ENCODE peak calls at places on chromosomes 11 and 22, in ten cellular contexts. M, R, S, E, Y, V, H, F, G and K are unnamed samples.

GRCh38 chr22:36227396-36227795 is 11.9 kb downstream of the APOL2 start:
- DNase-seq in V (no peak), R (no peak), Y (no peak), M (no peak), H (no peak), F (no peak), G (no peak), S (no peak), E (no peak), K (no peak)

GRCh38 chr11:69423181-69423580 is 58.3 kb upstream of the LINC01488 start:
- DNase-seq in R (no peak), F (no peak), G (no peak), V (peak), E (no peak), S (no peak), M (no peak), Y (no peak), H (no peak), K (no peak)

GRCh38 chr22:46933526-46933925 is 171.1 kb downstream of the TBC1D22A start:
- DNase-seq in G (no peak), Y (no peak), S (no peak), F (no peak), M (no peak), R (no peak), H (no peak), E (no peak), V (no peak), K (no peak)

GRCh38 chr22:19751497-19752245 is 8.9 kb upstream of the TBX1 start:
- DNase-seq in E (no peak), G (no peak), M (no peak), H (no peak), F (no peak), V (no peak), R (no peak), S (no peak), Y (no peak), K (no peak)

GRCh38 chr22:35835998-35836691 is 118.5 kb downstream of the APOL5 start:
- DNase-seq in Y (no peak), E (peak), R (peak), M (no peak), V (peak), S (peak), G (peak), F (peak), H (peak), K (peak)

GRCh38 chr11:27861706-27862430 is 161.6 kb upstream of the BDNF start:
- DNase-seq in V (no peak), M (no peak), E (no peak), R (peak), S (peak), F (peak), G (peak), Y (no peak), H (no peak), K (peak)

GRCh38 chr11:117281869-117282268 is 9.3 kb upstream of the BACE1-AS start:
- DNase-seq in M (no peak), H (no peak), V (no peak), G (no peak), S (no peak), E (no peak), R (no peak), F (no peak), Y (no peak), K (no peak)

GRCh38 chr11:133898031-133898769 is 52.9 kb upstream of the SPATA19 start:
- DNase-seq in R (no peak), V (no peak), G (no peak), H (no peak), M (no peak), F (no peak), Y (peak), S (no peak), E (no peak), K (no peak)

GRCh38 chr11:14852571-14853177 is 39.4 kb downstream of the CYP2R1 start:
- DNase-seq in Y (no peak), R (no peak), H (no peak), F (no peak), M (no peak), V (no peak), G (no peak), E (no peak), S (no peak), K (no peak)

GRCh38 chr11:94997437-94997836 is 23.9 kb downstream of the KDM4D start:
- DNase-seq in G (no peak), M (no peak), H (no peak), R (no peak), Y (no peak), V (no peak), S (no peak), F (no peak), E (no peak), K (no peak)
- TF ChIP-seq CTCF in G (no peak), M (no peak), H (no peak), R (no peak), Y (no peak), V (no peak), S (no peak), F (peak), E (no peak), K (no peak)

GRCh38 chr11:62505784-62506145 is 40.8 kb downstream of the AHNAK start:
- DNase-seq in H (no peak), S (no peak), V (no peak), M (no peak), G (no peak), R (no peak), E (no peak), Y (peak), F (no peak), K (no peak)
- H3K4me3 ChIP-seq in H (no peak), S (no peak), V (peak), M (no peak), G (peak), R (no peak), E (no peak), Y (no peak), F (peak), K (no peak)

GRCh38 chr11:131906963-131907362 is 536.5 kb downstream of the NTM start:
- DNase-seq in M (no peak), F (peak), Y (no peak), S (no peak), E (no peak), G (no peak), H (no peak), V (no peak), R (no peak), K (no peak)
- TF ChIP-seq CTCF in M (no peak), F (peak), Y (no peak), S (peak), E (no peak), G (no peak), H (no peak), V (no peak), R (no peak), K (peak)

GRCh38 chr22:38162881-38163843 is 18.5 kb downstream of the PLA2G6 start:
- DNase-seq in M (no peak), F (no peak), R (no peak), G (no peak), V (no peak), Y (no peak), H (no peak), S (no peak), E (no peak), K (no peak)
- H3K4me3 ChIP-seq in M (no peak), F (no peak), R (no peak), G (no peak), V (no peak), Y (no peak), H (no peak), S (no peak), E (no peak), K (no peak)

GRCh38 chr22:25741692-25742626 is at the start of gene MYO18B:
- DNase-seq in E (no peak), G (no peak), M (no peak), F (peak), R (no peak), H (no peak), S (peak), Y (no peak), V (peak), K (no peak)
- TF ChIP-seq CTCF in E (no peak), G (no peak), M (no peak), F (no peak), R (no peak), H (no peak), S (no peak), Y (no peak), V (no peak), K (no peak)

GRCh38 chr11:45806937-45807791 is 2.2 kb downstream of the SLC35C1 start:
- DNase-seq in E (no peak), R (no peak), G (peak), Y (peak), S (no peak), V (no peak), F (no peak), M (no peak), H (no peak), K (no peak)
- H3K4me3 ChIP-seq in E (no peak), R (peak), G (peak), Y (no peak), S (peak), V (peak), F (peak), M (no peak), H (no peak), K (peak)

DNA sequence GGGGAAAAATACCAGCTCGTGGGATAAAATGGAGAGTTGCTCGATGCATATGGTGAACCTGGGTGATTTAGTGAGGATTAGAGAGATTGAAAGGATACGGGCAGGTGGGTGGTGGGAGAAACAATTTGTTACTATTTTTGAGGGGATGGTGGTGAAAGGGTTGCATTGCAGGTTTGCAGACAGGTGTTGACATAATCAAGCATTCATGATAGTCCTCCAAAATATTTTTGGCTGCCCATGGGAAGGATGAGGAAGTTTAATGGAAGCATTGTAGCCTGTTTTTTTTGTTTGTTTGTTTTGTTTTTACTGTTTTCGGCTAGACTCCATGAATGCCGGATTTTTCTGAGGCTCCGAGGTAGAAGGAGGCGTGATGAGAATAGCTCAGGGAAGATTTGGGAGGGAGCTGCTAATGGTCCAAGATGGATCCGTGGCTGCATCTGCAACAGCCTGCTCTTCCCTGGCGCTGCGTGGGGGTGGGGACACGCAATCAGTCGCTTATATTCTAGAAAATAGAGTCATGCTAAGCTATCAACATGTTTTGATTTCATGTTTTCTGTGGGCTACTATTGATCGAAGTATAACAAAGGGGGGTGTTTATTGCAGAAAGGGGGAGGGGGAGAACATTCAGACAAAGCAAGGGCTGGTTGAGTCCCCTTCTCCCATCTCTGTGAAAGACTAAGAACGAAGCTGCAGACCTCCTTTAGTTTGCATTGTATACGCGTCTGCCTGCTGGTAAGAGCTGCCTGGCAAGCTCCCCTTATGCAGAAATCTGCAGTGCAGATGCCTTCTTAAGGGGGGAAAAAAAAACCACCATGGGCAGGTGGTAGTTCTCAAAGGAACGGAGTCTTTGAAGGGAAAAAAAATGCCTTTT is 980 bp downstream of the RTN3 start:
- DNase-seq in Y (peak), G (peak), H (peak), R (no peak), V (peak), M (no peak), E (peak), F (peak), S (no peak), K (no peak)
- TF ChIP-seq CTCF in Y (no peak), G (no peak), H (no peak), R (no peak), V (no peak), M (peak), E (no peak), F (no peak), S (no peak), K (peak)

GRCh38 chr11:62443390-62444201 is 24.8 kb downstream of the SCGB1A1 start:
- DNase-seq in S (peak), F (peak), H (no peak), V (peak), E (peak), M (no peak), R (no peak), G (peak), Y (peak), K (no peak)
- H3K4me3 ChIP-seq in S (peak), F (peak), H (no peak), V (peak), E (no peak), M (no peak), R (peak), G (peak), Y (no peak), K (peak)

GRCh38 chr11:123235687-123236261 is 40.7 kb upstream of the CLMP start:
- DNase-seq in Y (peak), E (no peak), H (no peak), R (no peak), V (peak), F (peak), S (peak), G (peak), M (no peak), K (no peak)
- TF ChIP-seq CTCF in Y (no peak), E (no peak), H (no peak), R (no peak), V (no peak), F (peak), S (no peak), G (peak), M (no peak), K (peak)